ENCODE peak calls at places on chromosomes 4 and X, in four cellular contexts. G, L, R and S are unnamed samples.

GRCh38 chrX:68508799-68509198 is 9.9 kb downstream of the YIPF6 start:
- DNase-seq in G (no peak), L (no peak), R (no peak), S (no peak)

GRCh38 chr4:144646523-144647094 is 653 bp downstream of the HHIP start:
- DNase-seq in G (no peak), L (no peak), R (no peak), S (peak)

GRCh38 chrX:1542994-1543725 is 6.2 kb upstream of the P2RY8 start:
- DNase-seq in G (no peak), L (no peak), R (peak), S (no peak)

GRCh38 chr4:165560941-165561340 is 182.1 kb downstream of the CPE start:
- DNase-seq in G (no peak), L (no peak), R (no peak), S (no peak)

GRCh38 chrX:139909716-139910115 is 23.1 kb downstream of the ATP11C start:
- DNase-seq in G (no peak), L (no peak), R (no peak), S (no peak)

GRCh38 chrX:49999048-49999447 is 76.7 kb downstream of the CLCN5 start:
- DNase-seq in G (no peak), L (no peak), R (no peak), S (no peak)

GRCh38 chr4:125316781-125317525 is 2.2 kb downstream of the FAT4 start:
- DNase-seq in G (peak), L (peak), R (no peak), S (peak)

GRCh38 chr4:184978211-184978610 is 40.1 kb upstream of the HELT start:
- DNase-seq in G (peak), L (peak), R (no peak), S (peak)

GRCh38 chrX:19183777-19184485 is 61.7 kb upstream of the ADGRG2 start:
- DNase-seq in G (peak), L (no peak), R (no peak), S (no peak)

GRCh38 chr4:16197842-16198241 is 28.4 kb downstream of the TAPT1 start:
- DNase-seq in G (no peak), L (no peak), R (no peak), S (no peak)

DNA sequence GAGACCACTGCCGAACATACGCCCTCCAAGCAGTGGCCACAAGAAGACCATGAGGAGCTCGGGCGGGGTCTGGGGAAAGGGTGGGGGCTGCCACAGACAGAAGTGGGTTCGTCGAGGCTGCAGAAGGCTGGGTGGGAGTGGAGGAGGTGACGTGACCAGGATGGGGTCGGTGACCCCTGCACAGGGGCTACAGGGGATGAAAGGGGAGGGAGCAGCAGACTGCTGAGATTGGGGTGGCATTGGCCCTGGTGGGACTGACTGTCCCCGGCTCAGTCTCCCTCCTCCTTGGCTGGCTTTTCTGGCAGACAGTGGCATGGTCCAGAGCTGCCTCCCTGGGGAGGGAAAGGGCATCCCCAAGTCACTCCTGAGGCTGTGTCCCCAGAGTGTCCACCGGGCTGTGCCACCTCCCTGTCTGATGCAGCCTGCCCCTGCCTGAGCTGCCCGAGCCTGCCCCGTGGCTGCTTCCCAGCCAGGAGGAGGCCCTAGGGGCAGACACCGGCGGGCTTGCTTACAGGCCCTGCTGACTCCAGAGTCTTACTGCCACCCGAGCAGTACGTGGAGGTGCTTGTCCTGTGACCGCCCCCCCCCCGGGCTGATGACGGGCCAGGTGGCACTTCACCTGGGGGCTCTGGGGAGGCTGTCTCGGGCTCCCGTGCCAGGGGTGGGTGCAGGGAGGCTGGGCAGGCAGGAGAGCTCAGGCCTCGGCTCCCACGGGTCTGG is 7.2 kb downstream of the SH3BP2 start:
- DNase-seq in G (no peak), L (peak), R (no peak), S (peak)
- H3K4me3 ChIP-seq in G (peak), L (peak), R (no peak), S (no peak)

GRCh38 chr4:133151681-133152329 is 2.7 kb downstream of the PCDH10 start:
- DNase-seq in G (no peak), L (peak), R (no peak), S (peak)
- H3K4me3 ChIP-seq in G (no peak), L (peak), R (no peak), S (no peak)

DNA sequence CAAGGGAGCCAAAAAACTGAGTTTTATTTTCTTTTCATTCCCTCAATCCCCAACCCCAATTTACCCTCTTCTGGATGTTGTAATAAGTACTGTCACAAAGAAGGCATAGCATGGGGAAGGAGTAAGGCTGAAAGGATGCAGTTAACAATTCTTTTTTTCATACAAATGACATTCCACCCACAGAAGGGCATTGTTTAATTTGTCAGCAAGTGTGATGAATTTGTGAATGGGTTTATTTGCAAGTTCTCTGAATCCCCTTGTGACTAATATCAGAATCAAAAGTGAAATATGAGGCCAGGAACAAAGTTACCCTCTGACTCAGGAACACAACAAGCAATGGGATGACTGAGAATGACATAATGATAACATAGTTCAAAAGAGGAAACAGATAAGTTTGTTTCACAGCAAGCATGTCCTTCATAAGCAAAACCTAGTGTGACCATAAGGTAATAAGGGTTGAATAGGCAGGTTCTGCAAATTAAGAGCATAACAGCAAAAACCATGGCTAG is 2.1 kb downstream of the GEMIN8 start:
- DNase-seq in G (no peak), L (no peak), R (no peak), S (no peak)
- H3K4me3 ChIP-seq in G (no peak), L (no peak), R (no peak), S (no peak)

GRCh38 chr4:118848242-118848641 is 12.3 kb upstream of the SEC24D start:
- DNase-seq in G (no peak), L (no peak), R (no peak), S (no peak)

GRCh38 chr4:118850813-118851173 is 14.9 kb upstream of the SEC24D start:
- DNase-seq in G (no peak), L (no peak), R (no peak), S (no peak)

GRCh38 chr4:118848901-118849300 is 13.0 kb upstream of the SEC24D start:
- DNase-seq in G (no peak), L (no peak), R (no peak), S (no peak)

GRCh38 chr4:118846981-118847380 is 11.1 kb upstream of the SEC24D start:
- DNase-seq in G (no peak), L (no peak), R (no peak), S (no peak)

DNA sequence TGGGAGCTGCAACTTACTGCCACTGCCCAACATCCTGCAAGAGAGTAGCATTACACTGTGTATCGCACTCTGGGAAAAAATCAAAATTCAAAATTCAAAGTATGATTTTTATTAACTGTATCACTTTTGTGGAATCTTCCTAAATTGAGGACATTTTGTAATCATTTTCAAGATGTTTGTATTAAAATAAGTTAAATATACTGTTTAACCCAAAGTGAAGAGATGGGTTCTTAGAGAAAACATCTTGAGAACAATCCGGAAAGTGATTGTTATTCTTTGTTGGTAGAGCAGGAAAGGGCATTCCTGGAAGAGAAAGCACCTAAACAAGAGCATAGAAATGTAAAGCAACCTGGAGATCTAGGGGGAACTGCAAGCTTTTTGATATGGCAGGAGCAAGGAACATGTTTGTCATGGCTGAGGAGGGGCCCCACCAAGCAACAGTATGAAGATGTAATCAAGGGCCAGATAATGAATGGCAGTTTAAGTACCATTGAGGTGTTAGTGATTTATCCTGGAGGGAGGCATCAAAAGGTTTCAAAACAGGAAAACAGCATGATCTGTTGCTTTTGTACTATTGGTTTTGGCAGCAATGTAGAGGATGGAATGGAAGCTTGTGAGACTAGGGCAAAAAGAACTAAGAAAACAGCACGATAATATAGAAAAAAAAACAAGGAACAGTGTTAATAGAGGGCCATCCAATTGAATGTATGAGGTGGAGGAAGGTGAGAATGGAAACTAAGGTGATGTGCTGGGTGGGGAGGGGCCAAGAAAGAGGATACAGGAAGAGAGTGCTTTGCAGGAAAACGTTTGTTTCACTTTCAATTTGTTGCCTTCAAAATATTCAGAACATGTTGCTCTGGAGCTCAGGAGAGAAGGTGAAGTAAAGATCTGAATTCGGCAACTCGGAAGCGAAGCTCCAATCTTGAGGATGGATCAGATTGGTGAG is 14.2 kb upstream of the SEC24D start:
- DNase-seq in G (no peak), L (no peak), R (no peak), S (no peak)
- H3K4me3 ChIP-seq in G (peak), L (peak), R (no peak), S (peak)

DNA sequence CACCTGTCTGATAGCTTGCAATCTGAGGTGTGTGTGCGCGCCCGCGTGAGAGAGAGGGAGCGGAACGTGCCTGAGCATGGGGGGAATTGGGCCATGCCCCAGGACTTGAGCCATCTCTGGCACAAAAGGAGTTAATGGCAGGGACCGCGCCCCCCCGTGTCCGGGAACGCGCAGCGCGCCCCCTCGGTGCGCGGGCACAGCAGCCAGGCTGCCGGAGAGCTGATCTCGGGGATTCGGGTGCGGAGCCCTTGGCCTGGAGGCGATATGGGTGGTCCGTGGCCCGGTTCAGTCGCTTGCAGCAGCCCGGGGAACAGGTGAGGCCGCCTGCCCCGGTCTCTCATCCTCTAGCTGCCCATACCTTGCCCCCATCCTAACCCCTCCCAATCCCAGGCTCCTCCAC is at the start of gene NLGN3:
- DNase-seq in G (no peak), L (no peak), R (no peak), S (no peak)
- H3K4me3 ChIP-seq in G (no peak), L (peak), R (no peak), S (no peak)

DNA sequence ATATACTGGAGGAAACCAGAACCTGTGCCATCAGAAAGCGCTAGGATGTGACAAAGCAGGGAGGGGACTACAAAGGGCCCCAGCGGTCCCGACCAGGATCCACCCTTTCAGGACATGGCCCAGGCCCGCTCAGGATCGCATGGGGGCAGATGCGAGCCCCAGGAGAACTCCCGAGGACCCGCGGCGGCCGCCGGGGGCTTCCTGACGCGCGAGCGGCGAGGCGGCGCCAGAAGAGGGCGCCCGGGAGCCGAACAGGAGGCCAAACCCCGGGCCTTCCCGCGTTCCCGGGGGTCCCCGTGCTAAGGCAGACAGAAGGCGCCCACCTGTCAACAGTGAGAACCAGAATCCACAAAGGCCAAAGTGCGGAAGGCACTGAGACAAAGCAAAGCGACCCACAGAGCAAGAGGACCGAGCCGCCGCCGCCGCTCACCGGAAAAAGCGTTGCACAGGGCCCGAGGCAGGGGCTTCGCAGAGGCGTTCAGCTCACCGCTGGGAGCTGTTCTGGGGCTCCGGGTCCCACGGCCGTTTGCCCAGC is 7.3 kb upstream of the OPN1LW start:
- DNase-seq in G (peak), L (peak), R (peak), S (peak)
- H3K4me3 ChIP-seq in G (peak), L (peak), R (no peak), S (no peak)

DNA sequence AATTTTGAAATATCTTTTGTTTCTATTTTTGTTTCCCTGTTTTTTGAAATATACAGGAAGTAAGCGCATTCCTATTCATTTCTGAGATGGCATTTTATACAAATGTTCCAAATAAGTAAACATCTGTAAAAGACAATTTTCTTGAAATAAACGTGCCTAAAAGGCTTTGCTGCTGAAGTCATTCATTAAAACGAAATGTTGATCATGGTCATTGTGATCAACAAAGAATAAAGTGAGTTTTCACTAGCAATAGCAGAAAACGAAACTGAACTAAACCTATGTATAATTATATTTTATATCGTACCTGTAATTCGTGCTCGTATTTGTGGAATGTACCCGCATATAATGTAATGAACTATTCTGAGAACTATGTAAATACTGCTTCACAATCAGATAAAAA is 221.2 kb downstream of the MGST2 start:
- DNase-seq in G (no peak), L (no peak), R (no peak), S (no peak)
- H3K4me3 ChIP-seq in G (no peak), L (peak), R (no peak), S (no peak)